ENCODE peak calls at places on chromosome 6, in ten cellular contexts. K, V, D, H, M, P, Q, U, N and C are unnamed samples.

GRCh38 chr6:43934803-43935602 is 165.0 kb downstream of the VEGFA start:
- DNase-seq in U (no peak), K (no peak), V (no peak), H (no peak), M (no peak), P (no peak), N (no peak), Q (no peak), D (no peak), C (no peak)

GRCh38 chr6:133587841-133588240 is 301.1 kb upstream of the TCF21 start:
- DNase-seq in M (no peak), U (no peak), Q (no peak), V (no peak), D (no peak), H (no peak), K (no peak), P (no peak), N (no peak), C (no peak)

GRCh38 chr6:163985710-163986109 is 571.2 kb downstream of the QKI start:
- DNase-seq in D (no peak), U (no peak), M (no peak), N (no peak), V (no peak), K (no peak), H (no peak), Q (no peak), P (no peak), C (no peak)

GRCh38 chr6:23027281-23027680 is 457.9 kb downstream of the HDGFL1 start:
- DNase-seq in M (no peak), D (no peak), V (no peak), K (no peak), N (no peak), U (no peak), H (no peak), P (no peak), Q (no peak), C (no peak)

GRCh38 chr6:20211941-20212391 is 303 bp downstream of the MBOAT1 start:
- DNase-seq in N (no peak), M (no peak), H (peak; percentile 71), K (no peak), U (no peak), D (no peak), V (no peak), P (no peak), Q (no peak), C (no peak)

GRCh38 chr6:148521586-148521985 is 178.9 kb downstream of the SASH1 start:
- DNase-seq in Q (no peak), U (no peak), K (no peak), H (no peak), D (no peak), N (no peak), M (no peak), V (no peak), P (no peak), C (no peak)

GRCh38 chr6:17986656-17987575 is 519 bp downstream of the KIF13A start:
- DNase-seq in H (peak; percentile 83), V (no peak), M (peak; percentile 82), K (peak; percentile 67), P (no peak), N (no peak), Q (peak; percentile 74), D (peak; percentile 74), U (peak; percentile 83), C (no peak)

GRCh38 chr6:44735631-44735963 is 348.1 kb downstream of the CDC5L start:
- DNase-seq in Q (no peak), P (no peak), K (no peak), H (no peak), D (no peak), V (no peak), M (no peak), N (peak; percentile 55), U (no peak), C (peak; percentile 17)

GRCh38 chr6:45200510-45200909 is 127.6 kb upstream of the RUNX2 start:
- DNase-seq in M (no peak), K (no peak), P (no peak), N (no peak), D (no peak), U (no peak), V (no peak), H (no peak), Q (peak; percentile 28), C (no peak)

GRCh38 chr6:42212442-42212841 is 5.2 kb downstream of the MRPS10 start:
- DNase-seq in K (no peak), H (no peak), P (no peak), U (no peak), V (no peak), M (no peak), D (no peak), N (no peak), Q (no peak), C (no peak)

GRCh38 chr6:42204768-42205282 is 10.1 kb upstream of the GUCA1B start:
- DNase-seq in M (no peak), N (no peak), U (no peak), Q (no peak), V (no peak), D (no peak), H (no peak), P (no peak), K (no peak), C (no peak)

GRCh38 chr6:42211726-42212125 is 5.9 kb downstream of the MRPS10 start:
- DNase-seq in V (no peak), N (no peak), U (no peak), D (no peak), Q (no peak), P (no peak), K (no peak), M (no peak), H (no peak), C (no peak)

DNA sequence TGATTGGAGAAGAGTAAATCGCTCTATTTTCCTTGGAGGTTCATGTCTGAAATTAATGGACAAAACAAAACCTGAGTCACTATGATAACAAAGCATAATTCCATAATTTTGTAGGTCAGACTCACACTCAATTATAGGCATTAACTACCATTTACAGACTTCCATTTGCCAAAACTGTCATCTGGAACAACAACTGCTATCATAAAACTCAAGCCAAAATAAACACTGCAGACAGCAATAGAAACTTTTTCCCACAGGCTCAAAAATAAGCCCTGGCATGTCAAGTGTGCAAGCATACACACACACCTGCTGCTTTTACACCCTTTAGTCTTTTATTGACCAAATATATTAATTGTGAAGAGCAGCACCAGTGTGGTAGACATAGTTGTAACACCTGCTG is 7.1 kb downstream of the MRPS10 start:
- DNase-seq in P (no peak), N (no peak), D (no peak), K (no peak), V (no peak), M (no peak), U (no peak), Q (no peak), H (no peak), C (no peak)
- H3K36me3 ChIP-seq in P (peaks cover 40% of the 10 kb centered on the region), N (peaks cover 1% of the 10 kb centered on the region), D (peaks cover 83% of the 10 kb centered on the region), K (peaks cover 40% of the 10 kb centered on the region), V (peaks cover 72% of the 10 kb centered on the region), M (peaks cover 90% of the 10 kb centered on the region), U (peaks cover 76% of the 10 kb centered on the region), Q (peaks cover 12% of the 10 kb centered on the region), H (peaks cover 5% of the 10 kb centered on the region), C (peaks cover 38% of the 10 kb centered on the region)

GRCh38 chr6:36220211-36220610 is 23.7 kb downstream of the BRPF3 start:
- DNase-seq in M (no peak), D (no peak), U (no peak), V (no peak), H (no peak), K (no peak), Q (peak; percentile 31), N (no peak), P (no peak), C (no peak)

GRCh38 chr6:36210886-36211595 is 14.5 kb downstream of the BRPF3 start:
- DNase-seq in D (no peak), H (no peak), P (no peak), M (no peak), U (no peak), K (no peak), Q (no peak), V (no peak), N (no peak), C (no peak)

GRCh38 chr6:36217188-36217587 is 20.6 kb downstream of the BRPF3 start:
- DNase-seq in D (no peak), K (no peak), P (no peak), N (no peak), H (no peak), M (no peak), Q (no peak), U (no peak), V (no peak), C (no peak)

GRCh38 chr6:36221674-36222073 is 25.1 kb downstream of the BRPF3 start:
- DNase-seq in K (no peak), P (no peak), H (no peak), U (no peak), V (no peak), Q (peak; percentile 28), D (no peak), M (no peak), N (no peak), C (no peak)

DNA sequence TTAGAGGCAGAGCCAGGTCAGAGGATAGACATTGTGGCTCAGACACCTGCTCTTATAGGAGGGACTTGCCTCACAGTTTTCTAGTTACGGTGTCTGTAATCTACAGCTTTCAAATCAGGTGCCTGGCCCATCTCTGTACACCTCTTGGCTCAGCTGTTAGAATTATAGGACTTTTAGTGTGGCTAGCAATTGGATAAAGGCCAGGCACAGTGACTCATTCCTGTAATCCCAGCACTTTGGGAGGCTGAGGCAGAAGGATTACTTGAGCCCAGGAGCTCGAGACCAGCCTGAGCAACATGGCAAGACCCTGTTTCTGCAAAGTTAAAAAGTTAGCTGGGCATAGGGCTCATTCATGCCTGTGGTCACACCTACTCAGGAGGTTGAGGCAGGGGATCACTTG is 20.0 kb downstream of the BRPF3 start:
- DNase-seq in U (no peak), H (no peak), M (no peak), N (no peak), Q (peak; percentile 47), D (no peak), V (no peak), P (no peak), K (no peak), C (no peak)
- H3K36me3 ChIP-seq in U (peaks cover 68% of the 10 kb centered on the region), H (peaks cover 8% of the 10 kb centered on the region), M (peaks cover 92% of the 10 kb centered on the region), N (peaks cover 1% of the 10 kb centered on the region), Q (peaks cover 27% of the 10 kb centered on the region), D (peaks cover 95% of the 10 kb centered on the region), V (peaks cover 68% of the 10 kb centered on the region), P (peaks cover 92% of the 10 kb centered on the region), K (peaks cover 67% of the 10 kb centered on the region), C (peaks cover 20% of the 10 kb centered on the region)

DNA sequence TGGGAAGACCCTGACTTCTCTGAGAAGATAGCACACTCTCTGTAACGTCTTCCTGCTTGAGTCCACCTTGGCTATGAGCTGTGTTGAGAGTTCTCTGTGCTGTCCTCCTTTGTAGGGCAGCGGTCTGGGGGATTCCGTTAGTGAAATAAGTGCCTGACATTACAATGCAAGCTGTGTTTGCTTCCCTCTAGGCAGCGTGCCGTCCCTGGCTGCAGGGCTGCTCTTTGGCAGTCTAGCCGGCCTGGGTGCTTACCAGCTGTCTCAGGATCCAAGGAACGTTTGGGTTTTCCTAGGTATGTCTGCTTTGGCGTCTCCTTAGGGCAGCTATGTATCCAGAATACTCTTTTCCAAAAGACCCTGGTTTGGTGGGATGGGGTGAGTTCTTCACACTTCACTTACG is 2.8 kb downstream of the TMEM14C start:
- DNase-seq in H (no peak), M (no peak), P (no peak), V (no peak), Q (no peak), N (no peak), D (no peak), U (no peak), K (no peak), C (no peak)
- H3K36me3 ChIP-seq in H (no peaks in the 10 kb centered on the region), M (peaks cover 39% of the 10 kb centered on the region), P (peaks cover 58% of the 10 kb centered on the region), V (peaks cover 15% of the 10 kb centered on the region), Q (peaks cover 2% of the 10 kb centered on the region), N (peaks cover 1% of the 10 kb centered on the region), D (peaks cover 41% of the 10 kb centered on the region), U (peaks cover 29% of the 10 kb centered on the region), K (peaks cover 26% of the 10 kb centered on the region), C (peaks cover 24% of the 10 kb centered on the region)

GRCh38 chr6:13796781-13797180 is 17.6 kb downstream of the MCUR1 start:
- DNase-seq in D (no peak), Q (peak; percentile 18), K (no peak), P (no peak), N (no peak), U (no peak), V (no peak), H (no peak), M (no peak), C (no peak)
- H3K36me3 ChIP-seq in D (peaks cover 71% of the 10 kb centered on the region), Q (no peaks in the 10 kb centered on the region), K (peaks cover 24% of the 10 kb centered on the region), P (peaks cover 49% of the 10 kb centered on the region), N (no peaks in the 10 kb centered on the region), U (peaks cover 45% of the 10 kb centered on the region), V (peaks cover 31% of the 10 kb centered on the region), H (no peaks in the 10 kb centered on the region), M (peaks cover 76% of the 10 kb centered on the region), C (peaks cover 11% of the 10 kb centered on the region)